ENCODE peak calls at places on chromosome 17, in four cellular contexts. U is K562, Z is HepG2, T is GM12878. N is an unnamed sample.

GRCh38 chr17:83051423-83052240 is 27.8 kb upstream of the METRNL start:
- DNase-seq in Z (peak; percentile 96), T (peak; percentile 87), U (peak; percentile 97), N (peak; percentile 96)

GRCh38 chr17:5706835-5707234 is 122.5 kb upstream of the NLRP1 start:
- DNase-seq in U (peak; percentile 60), Z (peak; percentile 35), T (peak; percentile 8), N (peak; percentile 92)

GRCh38 chr17:72117748-72118587 is 2.9 kb upstream of the SOX9 start:
- DNase-seq in U (no peak), T (no peak), Z (no peak), N (peak; percentile 55)

GRCh38 chr17:72890711-72891110 is 201.8 kb downstream of the SLC39A11 start:
- DNase-seq in U (peak; percentile 44), T (no peak), Z (no peak), N (no peak)

GRCh38 chr17:48131216-48131824 is 23.8 kb downstream of the SNX11 start:
- DNase-seq in T (no peak), U (peak; percentile 81), Z (peak; percentile 74), N (peak; percentile 96)

GRCh38 chr17:73492125-73492801 is 152.0 kb downstream of the SDK2 start:
- DNase-seq in U (no peak), Z (no peak), T (no peak), N (no peak)

GRCh38 chr17:7383742-7384488 is 3.0 kb downstream of the TNK1 start:
- DNase-seq in T (no peak), Z (no peak), U (no peak), N (peak; percentile 91)

GRCh38 chr17:47423406-47424295 is 99.9 kb downstream of the EFCAB13 start:
- DNase-seq in U (no peak), Z (no peak), T (no peak), N (peak; percentile 64)

GRCh38 chr17:596763-597644 is 117.6 kb downstream of the VPS53 start:
- DNase-seq in U (peak; percentile 36), T (no peak), Z (no peak), N (no peak)

GRCh38 chr17:58352843-58353719 is 1.1 kb upstream of the SUPT4H1 start:
- DNase-seq in T (no peak), U (peak; percentile 80), Z (no peak), N (peak; percentile 83)

GRCh38 chr17:80082403-80083135 is 18.8 kb upstream of the GAA start:
- DNase-seq in Z (peak; percentile 78), T (no peak), U (peak; percentile 73), N (peak; percentile 85)

GRCh38 chr17:5699789-5700188 is 115.5 kb upstream of the NLRP1 start:
- DNase-seq in U (no peak), Z (no peak), T (no peak), N (peak; percentile 57)

GRCh38 chr17:19712436-19713004 is 3.9 kb downstream of the SLC47A2 start:
- DNase-seq in U (no peak), T (no peak), Z (no peak), N (no peak)

GRCh38 chr17:3735515-3735914 is 11.8 kb downstream of the HASPIN start:
- DNase-seq in Z (no peak), U (no peak), T (no peak), N (no peak)

GRCh38 chr17:31919802-31920525 is 16.8 kb upstream of the SUZ12 start:
- DNase-seq in T (no peak), Z (peak; percentile 6), U (no peak), N (no peak)

GRCh38 chr17:38322156-38322779 is 21.5 kb downstream of the GPR179 start:
- DNase-seq in U (peak; percentile 75), T (no peak), Z (peak; percentile 48), N (peak; percentile 82)

GRCh38 chr17:28758411-28759121 is 14.8 kb downstream of the TRAF4 start:
- DNase-seq in T (no peak), Z (no peak), U (no peak), N (no peak)

GRCh38 chr17:28751600-28752366 is 8.0 kb downstream of the TRAF4 start:
- DNase-seq in Z (no peak), U (no peak), T (no peak), N (no peak)

GRCh38 chr17:28759296-28759865 is 15.6 kb downstream of the TRAF4 start:
- DNase-seq in U (no peak), T (no peak), Z (no peak), N (no peak)

GRCh38 chr17:28756025-28756804 is 12.4 kb downstream of the TRAF4 start:
- DNase-seq in Z (no peak), U (no peak), T (no peak), N (no peak)

GRCh38 chr17:28755486-28755885 is 11.7 kb downstream of the TRAF4 start:
- DNase-seq in U (no peak), T (no peak), Z (no peak), N (no peak)
- TF ChIP-seq JUNB in U (no peak), T (no peak), Z (no peak), N (no peak)

DNA sequence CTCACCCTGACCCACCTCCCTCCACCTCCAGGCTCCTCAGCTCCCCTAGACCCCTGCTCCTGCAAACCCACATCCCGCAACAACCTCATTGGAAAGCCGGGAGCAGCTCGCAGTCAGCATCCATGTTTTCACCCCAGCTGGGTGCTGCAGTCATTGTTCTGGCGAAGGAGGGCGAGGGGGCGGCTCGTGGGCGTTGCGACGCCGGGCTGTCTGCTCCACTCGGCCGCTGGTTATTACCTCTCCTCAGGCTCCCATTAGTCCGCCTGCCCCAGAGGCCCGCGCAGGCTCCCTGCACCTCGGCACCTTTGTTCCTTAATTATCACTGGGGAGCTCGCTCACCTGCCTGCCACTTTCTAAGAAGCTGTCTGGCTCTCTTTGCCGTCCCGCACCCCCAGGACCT is 24.5 kb upstream of the DLX4 start:
- DNase-seq in T (no peak), U (no peak), Z (no peak), N (peak; percentile 49)
- H2AFZ ChIP-seq in T (no peak overlapping the region), U (no peak overlapping the region), Z (no peak overlapping the region), N (peak overlapping the region; percentile 89)

GRCh38 chr17:77354420-77354720 is 213.6 kb downstream of the SEC14L1 start:
- DNase-seq in Z (no peak), T (no peak), U (no peak), N (no peak)

GRCh38 chr17:77353684-77354419 is 213.1 kb downstream of the SEC14L1 start:
- DNase-seq in U (no peak), Z (no peak), T (no peak), N (no peak)

GRCh38 chr17:77352996-77353395 is 212.2 kb downstream of the SEC14L1 start:
- DNase-seq in T (no peak), Z (no peak), U (no peak), N (no peak)

GRCh38 chr17:77349976-77350830 is 209.4 kb downstream of the SEC14L1 start:
- DNase-seq in Z (no peak), T (no peak), U (no peak), N (no peak)

DNA sequence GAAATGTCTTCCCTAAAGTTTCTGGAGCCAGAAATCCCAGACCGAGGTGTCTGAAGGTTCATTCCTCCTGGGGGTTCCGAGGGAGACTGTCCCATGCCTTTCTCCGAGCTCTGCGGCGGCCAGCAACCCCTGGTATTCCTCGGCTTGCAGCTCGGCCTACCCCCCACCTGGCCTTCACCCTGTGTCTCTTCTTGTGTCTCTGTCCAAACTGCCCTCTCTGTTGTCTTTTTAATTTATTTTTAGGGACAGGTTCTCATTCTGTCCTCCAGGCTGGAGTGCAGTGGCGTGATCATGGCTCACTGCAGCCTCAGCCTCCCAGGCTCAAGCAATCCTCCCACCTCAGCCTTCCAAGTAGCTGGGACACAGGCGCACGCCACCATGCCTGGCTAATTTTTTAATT is 211.7 kb downstream of the SEC14L1 start:
- DNase-seq in U (no peak), Z (no peak), T (no peak), N (no peak)
- TF ChIP-seq JUNB in U (no peak), Z (no peak), T (no peak), N (no peak)

GRCh38 chr17:18235743-18236256 is 10.4 kb downstream of the LLGL1 start:
- DNase-seq in U (no peak), Z (no peak), T (no peak), N (no peak)
- H2AFZ ChIP-seq in U (no peak overlapping the region), Z (no peak overlapping the region), T (no peak overlapping the region), N (no peak overlapping the region)

N was measured in GM23338.